ENCODE peak calls at places on chromosome 20, in six cellular contexts. One of them, this sample, is unnamed.
A peak's percentile ranks its signal among the peaks of the same experiment; 100 is the strongest.

GRCh38 chr20:55360895-55361294 is 644.4 kb downstream of the CBLN4 start:
- DNase-seq in endodermal cell: no peak
- DNase-seq in uterus: no peak
- DNase-seq in lung: no peak
- DNase-seq in psoas muscle: no peak
- DNase-seq in fibroblast of pulmonary artery: no peak
- DNase-seq in this sample: no peak

GRCh38 chr20:37994512-37994911 is 38.7 kb downstream of the TTI1 start:
- DNase-seq in endodermal cell: no peak
- DNase-seq in uterus: no peak
- DNase-seq in lung: peak; percentile 76
- DNase-seq in psoas muscle: peak; percentile 32
- DNase-seq in fibroblast of pulmonary artery: peak; percentile 71
- DNase-seq in this sample: no peak

GRCh38 chr20:10167594-10167993 is 51.0 kb upstream of the SNAP25 start:
- DNase-seq in endodermal cell: no peak
- DNase-seq in uterus: no peak
- DNase-seq in lung: no peak
- DNase-seq in psoas muscle: no peak
- DNase-seq in fibroblast of pulmonary artery: no peak
- DNase-seq in this sample: no peak

GRCh38 chr20:52291109-52291508 is 99.5 kb upstream of the ZFP64 start:
- DNase-seq in endodermal cell: no peak
- DNase-seq in uterus: no peak
- DNase-seq in lung: no peak
- DNase-seq in psoas muscle: no peak
- DNase-seq in fibroblast of pulmonary artery: no peak
- DNase-seq in this sample: no peak

GRCh38 chr20:31572042-31572700 is 32.9 kb upstream of the ID1 start:
- DNase-seq in endodermal cell: no peak
- DNase-seq in uterus: no peak
- DNase-seq in lung: no peak
- DNase-seq in psoas muscle: no peak
- DNase-seq in fibroblast of pulmonary artery: no peak
- DNase-seq in this sample: no peak

GRCh38 chr20:42277203-42277602 is 659.0 kb upstream of the CHD6 start:
- DNase-seq in endodermal cell: peak; percentile 63
- DNase-seq in uterus: no peak
- DNase-seq in lung: no peak
- DNase-seq in psoas muscle: no peak
- DNase-seq in fibroblast of pulmonary artery: no peak
- DNase-seq in this sample: no peak

GRCh38 chr20:62861732-62862336 is at the start of gene TCFL5:
- DNase-seq in endodermal cell: peak; percentile 96
- DNase-seq in uterus: peak; percentile 87
- DNase-seq in lung: peak; percentile 89
- DNase-seq in psoas muscle: peak; percentile 89
- DNase-seq in fibroblast of pulmonary artery: peak; percentile 89
- DNase-seq in this sample: peak; percentile 75

GRCh38 chr20:48339147-48339985 is 488.4 kb downstream of the PREX1 start:
- DNase-seq in endodermal cell: no peak
- DNase-seq in uterus: peak; percentile 70
- DNase-seq in lung: no peak
- DNase-seq in psoas muscle: no peak
- DNase-seq in fibroblast of pulmonary artery: peak; percentile 77
- DNase-seq in this sample: no peak

GRCh38 chr20:625360-625932 is 15.3 kb upstream of the TCF15 start:
- DNase-seq in endodermal cell: no peak
- DNase-seq in uterus: no peak
- DNase-seq in lung: no peak
- DNase-seq in psoas muscle: no peak
- DNase-seq in fibroblast of pulmonary artery: no peak
- DNase-seq in this sample: no peak

GRCh38 chr20:57840066-57840465 is 130.3 kb upstream of the PMEPA1 start:
- DNase-seq in endodermal cell: no peak
- DNase-seq in uterus: no peak
- DNase-seq in lung: no peak
- DNase-seq in psoas muscle: no peak
- DNase-seq in fibroblast of pulmonary artery: no peak
- DNase-seq in this sample: no peak

GRCh38 chr20:15619341-15619740 is 953.9 kb downstream of the KIF16B start:
- DNase-seq in endodermal cell: no peak
- DNase-seq in uterus: no peak
- DNase-seq in lung: no peak
- DNase-seq in psoas muscle: no peak
- DNase-seq in fibroblast of pulmonary artery: no peak
- DNase-seq in this sample: no peak

GRCh38 chr20:37362821-37363220 is 16.9 kb downstream of the SRC start:
- DNase-seq in endodermal cell: no peak
- DNase-seq in uterus: no peak
- DNase-seq in lung: no peak
- DNase-seq in psoas muscle: no peak
- DNase-seq in fibroblast of pulmonary artery: no peak
- DNase-seq in this sample: no peak

GRCh38 chr20:37276494-37277252 is 12.8 kb upstream of the MANBAL start:
- DNase-seq in endodermal cell: no peak
- DNase-seq in uterus: peak; percentile 65
- DNase-seq in lung: no peak
- DNase-seq in psoas muscle: peak; percentile 33
- DNase-seq in fibroblast of pulmonary artery: peak; percentile 86
- DNase-seq in this sample: peak; percentile 33

GRCh38 chr20:54105653-54106052 is 35.3 kb upstream of the BCAS1 start:
- DNase-seq in endodermal cell: no peak
- DNase-seq in uterus: no peak
- DNase-seq in lung: no peak
- DNase-seq in psoas muscle: no peak
- DNase-seq in fibroblast of pulmonary artery: no peak
- DNase-seq in this sample: no peak

GRCh38 chr20:54106162-54106561 is 35.8 kb upstream of the BCAS1 start:
- DNase-seq in endodermal cell: no peak
- DNase-seq in uterus: no peak
- DNase-seq in lung: no peak
- DNase-seq in psoas muscle: no peak
- DNase-seq in fibroblast of pulmonary artery: no peak
- DNase-seq in this sample: no peak

GRCh38 chr20:54103067-54103761 is 32.8 kb upstream of the BCAS1 start:
- DNase-seq in endodermal cell: peak; percentile 95
- DNase-seq in uterus: peak; percentile 61
- DNase-seq in lung: peak; percentile 83
- DNase-seq in psoas muscle: peak; percentile 53
- DNase-seq in fibroblast of pulmonary artery: peak; percentile 75
- DNase-seq in this sample: peak; percentile 49

GRCh38 chr20:54102543-54102942 is 32.1 kb upstream of the BCAS1 start:
- DNase-seq in endodermal cell: no peak
- DNase-seq in uterus: no peak
- DNase-seq in lung: no peak
- DNase-seq in psoas muscle: no peak
- DNase-seq in fibroblast of pulmonary artery: no peak
- DNase-seq in this sample: no peak

DNA sequence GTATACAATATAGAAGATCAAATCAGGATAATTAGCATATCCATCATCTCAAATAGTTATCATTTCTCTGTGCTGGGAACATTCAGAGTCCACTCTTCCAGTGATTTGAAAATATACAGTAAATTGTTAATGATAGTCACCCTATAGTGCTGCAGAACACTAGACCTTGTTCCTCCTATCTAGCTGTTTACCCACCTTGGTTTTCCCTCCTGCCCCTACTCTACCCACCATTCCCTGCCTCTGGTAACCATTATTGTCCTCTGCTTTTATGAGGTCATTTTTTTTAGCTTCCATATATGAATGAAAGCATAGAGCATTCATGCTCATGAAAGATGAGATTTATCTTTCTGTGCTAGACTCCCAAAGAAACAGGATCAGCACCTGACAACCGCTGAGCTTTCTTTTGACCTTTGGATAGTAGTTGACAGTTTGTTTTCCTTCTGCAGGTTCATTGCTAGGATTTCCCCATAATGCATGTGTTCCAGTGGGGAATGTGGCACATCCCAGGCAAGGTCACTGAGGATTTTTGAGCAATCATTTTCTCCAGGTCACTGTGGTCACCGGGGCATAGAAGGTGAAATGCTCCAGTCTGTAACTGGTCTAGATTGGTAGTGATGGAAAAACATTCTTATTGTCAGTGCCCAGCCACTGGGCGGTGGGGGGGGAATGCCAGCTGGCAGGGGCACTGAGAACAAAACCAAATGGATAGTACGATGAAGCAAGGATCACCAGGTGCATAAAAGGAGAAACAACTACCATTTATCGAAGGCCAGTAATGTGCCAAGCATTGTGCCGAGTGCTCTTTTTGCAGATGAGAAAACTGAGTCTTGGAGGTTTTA is 33.6 kb upstream of the BCAS1 start:
- DNase-seq in endodermal cell: no peak
- DNase-seq in uterus: no peak
- DNase-seq in lung: no peak
- DNase-seq in psoas muscle: no peak
- DNase-seq in fibroblast of pulmonary artery: no peak
- DNase-seq in this sample: no peak
- TF ChIP-seq CTCF in endodermal cell: peak; percentile 17
- TF ChIP-seq CTCF in uterus: no peak
- TF ChIP-seq CTCF in lung: no peak
- TF ChIP-seq CTCF in psoas muscle: no peak
- TF ChIP-seq CTCF in fibroblast of pulmonary artery: no peak
- TF ChIP-seq CTCF in this sample: no peak

GRCh38 chr20:19975901-19976300 is 41.3 kb upstream of the NAA20 start:
- DNase-seq in endodermal cell: no peak
- DNase-seq in uterus: no peak
- DNase-seq in lung: no peak
- DNase-seq in psoas muscle: no peak
- DNase-seq in fibroblast of pulmonary artery: peak; percentile 31
- DNase-seq in this sample: no peak

GRCh38 chr20:19974621-19975435 is 42.3 kb upstream of the NAA20 start:
- DNase-seq in endodermal cell: no peak
- DNase-seq in uterus: peak; percentile 91
- DNase-seq in lung: peak; percentile 84
- DNase-seq in psoas muscle: peak; percentile 90
- DNase-seq in fibroblast of pulmonary artery: peak; percentile 92
- DNase-seq in this sample: peak; percentile 92

GRCh38 chr20:19973920-19974620 is 43.1 kb upstream of the NAA20 start:
- DNase-seq in endodermal cell: no peak
- DNase-seq in uterus: peak; percentile 79
- DNase-seq in lung: peak; percentile 67
- DNase-seq in psoas muscle: peak; percentile 78
- DNase-seq in fibroblast of pulmonary artery: peak; percentile 85
- DNase-seq in this sample: peak; percentile 94

GRCh38 chr20:19976595-19977372 is 40.4 kb upstream of the NAA20 start:
- DNase-seq in endodermal cell: peak; percentile 81
- DNase-seq in uterus: peak; percentile 72
- DNase-seq in lung: peak; percentile 66
- DNase-seq in psoas muscle: peak; percentile 66
- DNase-seq in fibroblast of pulmonary artery: peak; percentile 79
- DNase-seq in this sample: peak; percentile 87

GRCh38 chr20:19975436-19975799 is 41.7 kb upstream of the NAA20 start:
- DNase-seq in endodermal cell: no peak
- DNase-seq in uterus: no peak
- DNase-seq in lung: no peak
- DNase-seq in psoas muscle: no peak
- DNase-seq in fibroblast of pulmonary artery: peak; percentile 58
- DNase-seq in this sample: no peak
- H3K4me3 ChIP-seq in endodermal cell: no peak overlapping the region
- H3K4me3 ChIP-seq in uterus: peak overlapping the region; percentile 51
- H3K4me3 ChIP-seq in lung: peak overlapping the region; percentile 49
- H3K4me3 ChIP-seq in psoas muscle: peak overlapping the region; percentile 64
- H3K4me3 ChIP-seq in fibroblast of pulmonary artery: peak overlapping the region; percentile 89
- H3K4me3 ChIP-seq in this sample: peak overlapping the region; percentile 66

GRCh38 chr20:41242352-41242751 is 75.2 kb downstream of the ZHX3 start:
- DNase-seq in endodermal cell: no peak
- DNase-seq in uterus: no peak
- DNase-seq in lung: no peak
- DNase-seq in psoas muscle: no peak
- DNase-seq in fibroblast of pulmonary artery: no peak
- DNase-seq in this sample: no peak

GRCh38 chr20:41242807-41243206 is 74.7 kb downstream of the ZHX3 start:
- DNase-seq in endodermal cell: no peak
- DNase-seq in uterus: no peak
- DNase-seq in lung: no peak
- DNase-seq in psoas muscle: no peak
- DNase-seq in fibroblast of pulmonary artery: no peak
- DNase-seq in this sample: no peak

GRCh38 chr20:41247523-41248370 is 69.8 kb downstream of the ZHX3 start:
- DNase-seq in endodermal cell: no peak
- DNase-seq in uterus: no peak
- DNase-seq in lung: no peak
- DNase-seq in psoas muscle: no peak
- DNase-seq in fibroblast of pulmonary artery: no peak
- DNase-seq in this sample: no peak

GRCh38 chr20:41248371-41249024 is 69.0 kb downstream of the ZHX3 start:
- DNase-seq in endodermal cell: no peak
- DNase-seq in uterus: peak; percentile 68
- DNase-seq in lung: no peak
- DNase-seq in psoas muscle: no peak
- DNase-seq in fibroblast of pulmonary artery: peak; percentile 96
- DNase-seq in this sample: peak; percentile 54

GRCh38 chr20:41245086-41245707 is 72.3 kb downstream of the ZHX3 start:
- DNase-seq in endodermal cell: peak; percentile 65
- DNase-seq in uterus: peak; percentile 45
- DNase-seq in lung: no peak
- DNase-seq in psoas muscle: no peak
- DNase-seq in fibroblast of pulmonary artery: peak; percentile 53
- DNase-seq in this sample: no peak
- TF ChIP-seq CTCF in endodermal cell: no peak
- TF ChIP-seq CTCF in uterus: peak; percentile 33
- TF ChIP-seq CTCF in lung: no peak
- TF ChIP-seq CTCF in psoas muscle: peak; percentile 25
- TF ChIP-seq CTCF in fibroblast of pulmonary artery: peak; percentile 39
- TF ChIP-seq CTCF in this sample: peak; percentile 33

GRCh38 chr20:23206061-23206460 is 119.9 kb upstream of the CD93 start:
- DNase-seq in endodermal cell: no peak
- DNase-seq in uterus: no peak
- DNase-seq in lung: no peak
- DNase-seq in psoas muscle: no peak
- DNase-seq in fibroblast of pulmonary artery: no peak
- DNase-seq in this sample: no peak

GRCh38 chr20:23205656-23206055 is 119.5 kb upstream of the CD93 start:
- DNase-seq in endodermal cell: peak; percentile 61
- DNase-seq in uterus: peak; percentile 64
- DNase-seq in lung: peak; percentile 46
- DNase-seq in psoas muscle: peak; percentile 71
- DNase-seq in fibroblast of pulmonary artery: peak; percentile 74
- DNase-seq in this sample: peak; percentile 77

GRCh38 chr20:23203951-23204730 is 118.0 kb upstream of the CD93 start:
- DNase-seq in endodermal cell: no peak
- DNase-seq in uterus: no peak
- DNase-seq in lung: no peak
- DNase-seq in psoas muscle: no peak
- DNase-seq in fibroblast of pulmonary artery: no peak
- DNase-seq in this sample: no peak

GRCh38 chr20:23206995-23207394 is 120.9 kb upstream of the CD93 start:
- DNase-seq in endodermal cell: no peak
- DNase-seq in uterus: no peak
- DNase-seq in lung: no peak
- DNase-seq in psoas muscle: no peak
- DNase-seq in fibroblast of pulmonary artery: no peak
- DNase-seq in this sample: no peak

DNA sequence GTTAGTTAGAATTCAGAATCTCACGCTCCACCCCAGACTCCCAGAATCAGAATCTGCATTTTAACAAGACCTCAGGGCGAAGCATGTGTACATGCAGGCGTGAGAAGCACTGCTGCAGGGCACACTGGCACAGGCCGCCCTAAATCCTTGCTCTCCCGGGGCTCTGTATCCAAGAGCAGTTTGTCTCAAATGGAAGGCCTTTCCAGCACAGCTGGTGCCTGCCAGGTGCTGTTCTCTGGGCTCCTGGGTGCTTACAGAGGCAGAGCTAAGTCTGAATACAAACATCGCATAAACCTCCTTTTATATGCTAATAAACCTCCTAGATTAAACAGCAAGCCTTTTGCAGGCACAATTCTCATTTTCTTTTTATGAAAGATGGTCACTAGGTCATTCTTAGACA is 119.1 kb upstream of the CD93 start:
- DNase-seq in endodermal cell: peak; percentile 69
- DNase-seq in uterus: no peak
- DNase-seq in lung: no peak
- DNase-seq in psoas muscle: no peak
- DNase-seq in fibroblast of pulmonary artery: no peak
- DNase-seq in this sample: no peak
- H3K4me3 ChIP-seq in endodermal cell: no peak overlapping the region
- H3K4me3 ChIP-seq in uterus: no peak overlapping the region
- H3K4me3 ChIP-seq in lung: no peak overlapping the region
- H3K4me3 ChIP-seq in psoas muscle: no peak overlapping the region
- H3K4me3 ChIP-seq in fibroblast of pulmonary artery: no peak overlapping the region
- H3K4me3 ChIP-seq in this sample: no peak overlapping the region

This sample was measured in tibial artery.